ENCODE peak calls at places on chromosomes 5 and 9, in eight cellular contexts. V is dorsolateral prefrontal cortex, M is left ventricle myocardium inferior, H is left cardiac atrium, F is SHP77 treated with DMSO at 0.1 percent for 48 hours, T is PC-9, G is amniotic stem cell, I is GM18507. W is an unnamed sample.

GRCh38 chr5:114477816-114478330 is 116.0 kb downstream of the KCNN2 start:
- DNase-seq in V (no peak), M (no peak), H (no peak), F (no peak), T (no peak), G (no peak), I (no peak), W (no peak)

GRCh38 chr5:178994580-178995340 is at the start of gene GRM6:
- DNase-seq in V (no peak), M (no peak), H (no peak), F (no peak), T (no peak), G (no peak), I (no peak), W (no peak)

GRCh38 chr5:147906326-147907095 is at the start of gene C5orf46:
- DNase-seq in V (no peak), M (no peak), H (no peak), F (no peak), T (no peak), G (no peak), I (no peak), W (peak; percentile 39)

GRCh38 chr9:68706579-68707201 is 1.6 kb downstream of the PIP5K1B start:
- DNase-seq in V (no peak), M (no peak), H (no peak), F (no peak), T (no peak), G (no peak), I (no peak), W (no peak)

GRCh38 chr5:39968371-39968770 is 543.6 kb upstream of the DAB2 start:
- DNase-seq in V (no peak), M (no peak), H (no peak), F (no peak), T (no peak), G (no peak), I (no peak), W (no peak)

GRCh38 chr9:124212381-124213050 is 45.2 kb upstream of the NEK6 start:
- DNase-seq in V (no peak), M (no peak), H (no peak), F (no peak), T (no peak), G (peak; percentile 28), I (no peak), W (no peak)

GRCh38 chr5:98964621-98965020 is 35.8 kb upstream of the CHD1 start:
- DNase-seq in V (no peak), M (no peak), H (no peak), F (no peak), T (no peak), G (no peak), I (no peak), W (no peak)

GRCh38 chr9:27572036-27572435 is 1.2 kb downstream of the C9orf72 start:
- DNase-seq in V (no peak), M (no peak), H (no peak), F (no peak), T (no peak), G (no peak), I (no peak), W (no peak)

GRCh38 chr9:33404782-33405362 is 2.5 kb upstream of the AQP7 start:
- DNase-seq in V (no peak), M (no peak), H (no peak), F (no peak), T (no peak), G (no peak), I (no peak), W (no peak)

GRCh38 chr5:96614110-96614691 is 48.0 kb upstream of the CAST start:
- DNase-seq in V (peak; percentile 69), M (no peak), H (peak; percentile 44), F (peak; percentile 57), T (peak; percentile 64), G (peak; percentile 83), I (peak; percentile 9), W (peak; percentile 82)

GRCh38 chr5:68011801-68012200 is 203.8 kb upstream of the PIK3R1 start:
- DNase-seq in V (no peak), M (no peak), H (no peak), F (no peak), T (no peak), G (no peak), I (no peak), W (no peak)

GRCh38 chr5:12910611-12911010 is 1006.4 kb upstream of the CTNND2 start:
- DNase-seq in V (no peak), M (no peak), H (no peak), F (no peak), T (no peak), G (no peak), I (no peak), W (no peak)

GRCh38 chr9:117919594-117919993 is 215.4 kb downstream of the TLR4 start:
- DNase-seq in V (no peak), M (no peak), H (no peak), F (no peak), T (no peak), G (no peak), I (no peak), W (no peak)

GRCh38 chr5:158435161-158435616 is 576.2 kb upstream of the CLINT1 start:
- DNase-seq in V (no peak), M (no peak), H (no peak), F (no peak), T (no peak), G (no peak), I (peak; percentile 26), W (no peak)

GRCh38 chr5:30749971-30750370 is 443.5 kb upstream of the CDH6 start:
- DNase-seq in V (no peak), M (no peak), H (no peak), F (no peak), T (no peak), G (no peak), I (no peak), W (no peak)

GRCh38 chr5:174425271-174425963 is 299.0 kb upstream of the MSX2 start:
- DNase-seq in V (no peak), M (no peak), H (no peak), F (no peak), T (no peak), G (no peak), I (no peak), W (peak; percentile 12)

GRCh38 chr5:170293273-170293672 is 4.3 kb downstream of the LCP2 start:
- DNase-seq in V (no peak), M (no peak), H (no peak), F (no peak), T (no peak), G (no peak), I (peak; percentile 63), W (no peak)

GRCh38 chr5:11324521-11325289 is 563.7 kb upstream of the DAP start:
- DNase-seq in V (no peak), M (no peak), H (no peak), F (no peak), T (no peak), G (no peak), I (no peak), W (no peak)

GRCh38 chr9:109182940-109183798 is 16.1 kb upstream of the FRRS1L start:
- DNase-seq in V (peak; percentile 35), M (no peak), H (peak; percentile 33), F (peak; percentile 26), T (peak; percentile 47), G (no peak), I (peak; percentile 25), W (no peak)

GRCh38 chr9:19342927-19343326 is 37.1 kb downstream of the RPS6 start:
- DNase-seq in V (no peak), M (no peak), H (no peak), F (no peak), T (no peak), G (no peak), I (no peak), W (no peak)

GRCh38 chr5:168494057-168494555 is 7.8 kb downstream of the RARS1 start:
- DNase-seq in V (no peak), M (no peak), H (no peak), F (no peak), T (no peak), G (no peak), I (no peak), W (no peak)

GRCh38 chr9:34669809-34670562 is 7.5 kb upstream of the CCL27 start:
- DNase-seq in V (no peak), M (no peak), H (no peak), F (no peak), T (no peak), G (no peak), I (no peak), W (no peak)

W was measured in epithelial cell of prostate.